ENCODE peak calls at places on chromosomes 1 and 21, in ten cellular contexts. One of them, this sample, is unnamed.
A peak's percentile ranks its signal among the peaks of the same experiment; 100 is the strongest.

GRCh38 chr1:44294588-44295007 is 60.5 kb downstream of the ERI3 start:
- DNase-seq in endothelial cell: peak; percentile 56
- DNase-seq in hypothalamus: no peak
- DNase-seq in uterus: peak; percentile 51
- DNase-seq in activated CD4-positive, alpha-beta T cell treated with anti-CD3 and anti-CD28 coated beads for 24 hours: no peak
- DNase-seq in CD8-positive, alpha-beta T cell: no peak
- DNase-seq in GM19239: no peak
- DNase-seq in AML-193: no peak
- DNase-seq in naive B cell: no peak
- DNase-seq in testis: peak; percentile 85
- DNase-seq in this sample: peak; percentile 24

GRCh38 chr21:19029816-19030215 is 626.2 kb upstream of the TMPRSS15 start:
- DNase-seq in endothelial cell: no peak
- DNase-seq in hypothalamus: no peak
- DNase-seq in uterus: no peak
- DNase-seq in activated CD4-positive, alpha-beta T cell treated with anti-CD3 and anti-CD28 coated beads for 24 hours: no peak
- DNase-seq in CD8-positive, alpha-beta T cell: no peak
- DNase-seq in GM19239: no peak
- DNase-seq in AML-193: no peak
- DNase-seq in naive B cell: no peak
- DNase-seq in testis: no peak
- DNase-seq in this sample: no peak

GRCh38 chr1:206600527-206600926 is 11.7 kb downstream of the EIF2D start:
- DNase-seq in endothelial cell: no peak
- DNase-seq in hypothalamus: no peak
- DNase-seq in uterus: no peak
- DNase-seq in activated CD4-positive, alpha-beta T cell treated with anti-CD3 and anti-CD28 coated beads for 24 hours: no peak
- DNase-seq in CD8-positive, alpha-beta T cell: no peak
- DNase-seq in GM19239: no peak
- DNase-seq in AML-193: no peak
- DNase-seq in naive B cell: no peak
- DNase-seq in testis: no peak
- DNase-seq in this sample: no peak

GRCh38 chr1:102691592-102692090 is 416.7 kb downstream of the COL11A1 start:
- DNase-seq in endothelial cell: no peak
- DNase-seq in hypothalamus: no peak
- DNase-seq in uterus: no peak
- DNase-seq in activated CD4-positive, alpha-beta T cell treated with anti-CD3 and anti-CD28 coated beads for 24 hours: no peak
- DNase-seq in CD8-positive, alpha-beta T cell: no peak
- DNase-seq in GM19239: no peak
- DNase-seq in AML-193: no peak
- DNase-seq in naive B cell: no peak
- DNase-seq in testis: no peak
- DNase-seq in this sample: no peak

GRCh38 chr21:44527156-44527982 is 12.6 kb downstream of the KRTAP10-1 start:
- DNase-seq in endothelial cell: no peak
- DNase-seq in hypothalamus: no peak
- DNase-seq in uterus: peak; percentile 1
- DNase-seq in activated CD4-positive, alpha-beta T cell treated with anti-CD3 and anti-CD28 coated beads for 24 hours: no peak
- DNase-seq in CD8-positive, alpha-beta T cell: no peak
- DNase-seq in GM19239: no peak
- DNase-seq in AML-193: no peak
- DNase-seq in naive B cell: no peak
- DNase-seq in testis: no peak
- DNase-seq in this sample: no peak

GRCh38 chr1:107879927-107880326 is 85.1 kb downstream of the VAV3 start:
- DNase-seq in endothelial cell: no peak
- DNase-seq in hypothalamus: no peak
- DNase-seq in uterus: no peak
- DNase-seq in activated CD4-positive, alpha-beta T cell treated with anti-CD3 and anti-CD28 coated beads for 24 hours: no peak
- DNase-seq in CD8-positive, alpha-beta T cell: no peak
- DNase-seq in GM19239: no peak
- DNase-seq in AML-193: no peak
- DNase-seq in naive B cell: no peak
- DNase-seq in testis: no peak
- DNase-seq in this sample: no peak

GRCh38 chr1:235708390-235708962 is 58.9 kb upstream of the GNG4 start:
- DNase-seq in endothelial cell: no peak
- DNase-seq in hypothalamus: no peak
- DNase-seq in uterus: no peak
- DNase-seq in activated CD4-positive, alpha-beta T cell treated with anti-CD3 and anti-CD28 coated beads for 24 hours: no peak
- DNase-seq in CD8-positive, alpha-beta T cell: no peak
- DNase-seq in GM19239: no peak
- DNase-seq in AML-193: no peak
- DNase-seq in naive B cell: no peak
- DNase-seq in testis: no peak
- DNase-seq in this sample: no peak

GRCh38 chr1:162548170-162548569 is 13.4 kb upstream of the UAP1 start:
- DNase-seq in endothelial cell: no peak
- DNase-seq in hypothalamus: no peak
- DNase-seq in uterus: peak; percentile 65
- DNase-seq in activated CD4-positive, alpha-beta T cell treated with anti-CD3 and anti-CD28 coated beads for 24 hours: no peak
- DNase-seq in CD8-positive, alpha-beta T cell: peak; percentile 15
- DNase-seq in GM19239: no peak
- DNase-seq in AML-193: no peak
- DNase-seq in naive B cell: no peak
- DNase-seq in testis: peak; percentile 69
- DNase-seq in this sample: no peak

GRCh38 chr1:174990382-174990999 is 9.3 kb upstream of the CACYBP start:
- DNase-seq in endothelial cell: no peak
- DNase-seq in hypothalamus: no peak
- DNase-seq in uterus: peak; percentile 33
- DNase-seq in activated CD4-positive, alpha-beta T cell treated with anti-CD3 and anti-CD28 coated beads for 24 hours: no peak
- DNase-seq in CD8-positive, alpha-beta T cell: no peak
- DNase-seq in GM19239: no peak
- DNase-seq in AML-193: peak; percentile 43
- DNase-seq in naive B cell: peak; percentile 20
- DNase-seq in testis: no peak
- DNase-seq in this sample: no peak

GRCh38 chr1:219066631-219067349 is 106.9 kb upstream of the LYPLAL1 start:
- DNase-seq in endothelial cell: no peak
- DNase-seq in hypothalamus: no peak
- DNase-seq in uterus: peak; percentile 39
- DNase-seq in activated CD4-positive, alpha-beta T cell treated with anti-CD3 and anti-CD28 coated beads for 24 hours: no peak
- DNase-seq in CD8-positive, alpha-beta T cell: no peak
- DNase-seq in GM19239: no peak
- DNase-seq in AML-193: peak; percentile 28
- DNase-seq in naive B cell: no peak
- DNase-seq in testis: no peak
- DNase-seq in this sample: peak; percentile 35

GRCh38 chr1:94061513-94062443 is 59.2 kb downstream of the ABCA4 start:
- DNase-seq in endothelial cell: peak; percentile 70
- DNase-seq in hypothalamus: no peak
- DNase-seq in uterus: peak; percentile 65
- DNase-seq in activated CD4-positive, alpha-beta T cell treated with anti-CD3 and anti-CD28 coated beads for 24 hours: peak; percentile 23
- DNase-seq in CD8-positive, alpha-beta T cell: peak; percentile 21
- DNase-seq in GM19239: peak; percentile 28
- DNase-seq in AML-193: peak; percentile 42
- DNase-seq in naive B cell: no peak
- DNase-seq in testis: peak; percentile 79
- DNase-seq in this sample: peak; percentile 85

GRCh38 chr1:100249155-100249536 is 488 bp downstream of the DBT start:
- DNase-seq in endothelial cell: no peak
- DNase-seq in hypothalamus: no peak
- DNase-seq in uterus: no peak
- DNase-seq in activated CD4-positive, alpha-beta T cell treated with anti-CD3 and anti-CD28 coated beads for 24 hours: no peak
- DNase-seq in CD8-positive, alpha-beta T cell: no peak
- DNase-seq in GM19239: no peak
- DNase-seq in AML-193: peak; percentile 9
- DNase-seq in naive B cell: no peak
- DNase-seq in testis: no peak
- DNase-seq in this sample: no peak

GRCh38 chr1:61692155-61692783 is 32.7 kb downstream of the TM2D1 start:
- DNase-seq in endothelial cell: no peak
- DNase-seq in hypothalamus: no peak
- DNase-seq in uterus: no peak
- DNase-seq in activated CD4-positive, alpha-beta T cell treated with anti-CD3 and anti-CD28 coated beads for 24 hours: no peak
- DNase-seq in CD8-positive, alpha-beta T cell: no peak
- DNase-seq in GM19239: no peak
- DNase-seq in AML-193: no peak
- DNase-seq in naive B cell: no peak
- DNase-seq in testis: no peak
- DNase-seq in this sample: no peak

GRCh38 chr21:28893687-28894086 is 99.0 kb downstream of the LTN1 start:
- DNase-seq in endothelial cell: no peak
- DNase-seq in hypothalamus: no peak
- DNase-seq in uterus: no peak
- DNase-seq in activated CD4-positive, alpha-beta T cell treated with anti-CD3 and anti-CD28 coated beads for 24 hours: no peak
- DNase-seq in CD8-positive, alpha-beta T cell: no peak
- DNase-seq in GM19239: no peak
- DNase-seq in AML-193: no peak
- DNase-seq in naive B cell: no peak
- DNase-seq in testis: no peak
- DNase-seq in this sample: no peak

GRCh38 chr21:33121715-33122475 is 52.0 kb downstream of the OLIG1 start:
- DNase-seq in endothelial cell: no peak
- DNase-seq in hypothalamus: no peak
- DNase-seq in uterus: no peak
- DNase-seq in activated CD4-positive, alpha-beta T cell treated with anti-CD3 and anti-CD28 coated beads for 24 hours: no peak
- DNase-seq in CD8-positive, alpha-beta T cell: no peak
- DNase-seq in GM19239: no peak
- DNase-seq in AML-193: no peak
- DNase-seq in naive B cell: no peak
- DNase-seq in testis: peak; percentile 74
- DNase-seq in this sample: no peak

GRCh38 chr1:203040518-203041275 is 14.4 kb downstream of the PPFIA4 start:
- DNase-seq in endothelial cell: no peak
- DNase-seq in hypothalamus: no peak
- DNase-seq in uterus: no peak
- DNase-seq in activated CD4-positive, alpha-beta T cell treated with anti-CD3 and anti-CD28 coated beads for 24 hours: no peak
- DNase-seq in CD8-positive, alpha-beta T cell: no peak
- DNase-seq in GM19239: no peak
- DNase-seq in AML-193: no peak
- DNase-seq in naive B cell: no peak
- DNase-seq in testis: no peak
- DNase-seq in this sample: no peak